ENCODE peak calls at places on chromosomes 16 and 17, in eight cellular contexts. A is stomach, B is ovary, H is transverse colon, Y is testis, U is adrenal gland, E is body of pancreas, G is Peyer's patch. R is an unnamed sample.

GRCh38 chr17:6775871-6776405 is at the start of gene FBXO39:
- DNase-seq in B (peak; percentile 19), A (no peak), H (no peak), U (no peak), G (no peak), E (no peak), Y (no peak), R (no peak)

GRCh38 chr17:63993368-63993990 is 4.7 kb upstream of the PRR29 start:
- DNase-seq in Y (no peak), H (no peak), B (no peak), U (peak; percentile 10), A (no peak), E (no peak), G (peak; percentile 43), R (no peak)

GRCh38 chr17:8630802-8631553 is 453 bp upstream of the MYH10 start:
- DNase-seq in Y (peak; percentile 99), E (peak; percentile 97), U (peak; percentile 99), H (peak; percentile 95), G (peak; percentile 91), A (peak; percentile 98), B (peak; percentile 99), R (peak; percentile 99)

GRCh38 chr16:35744716-35745115 is 2285.3 kb downstream of the TP53TG3F start:
- DNase-seq in U (no peak), E (no peak), G (no peak), A (no peak), B (no peak), Y (no peak), H (no peak), R (no peak)

GRCh38 chr17:7674934-7675333 is 12.4 kb downstream of the TP53 start:
- DNase-seq in E (no peak), B (no peak), H (no peak), U (no peak), Y (no peak), G (no peak), A (no peak), R (no peak)

GRCh38 chr16:745739-746138 is 4.9 kb upstream of the CIAO3 start:
- DNase-seq in A (peak; percentile 44), Y (no peak), E (no peak), H (no peak), G (no peak), B (no peak), U (no peak), R (peak; percentile 57)

GRCh38 chr17:323721-324139 is 28.9 kb downstream of the RPH3AL start:
- DNase-seq in A (no peak), G (no peak), H (no peak), Y (no peak), B (no peak), U (no peak), E (no peak), R (no peak)

GRCh38 chr16:57688487-57688986 is 6.1 kb upstream of the DRC7 start:
- DNase-seq in G (no peak), E (no peak), U (no peak), A (no peak), H (no peak), Y (no peak), B (no peak), R (no peak)

GRCh38 chr16:48366165-48367093 is 18.8 kb downstream of the SIAH1 start:
- DNase-seq in B (no peak), Y (no peak), E (peak; percentile 45), A (peak; percentile 53), G (no peak), H (peak; percentile 64), U (peak; percentile 53), R (no peak)

GRCh38 chr17:67554634-67555033 is 163.1 kb upstream of the NOL11 start:
- DNase-seq in B (no peak), G (no peak), H (no peak), E (no peak), Y (no peak), A (no peak), U (no peak), R (no peak)

GRCh38 chr16:75555213-75555706 is 792 bp downstream of the TMEM231 start:
- DNase-seq in E (peak; percentile 69), A (peak; percentile 67), H (peak; percentile 82), Y (peak; percentile 94), B (peak; percentile 52), U (peak; percentile 92), G (peak; percentile 72), R (peak; percentile 69)

GRCh38 chr17:64683791-64684190 is 21.7 kb upstream of the SMURF2 start:
- DNase-seq in Y (no peak), E (no peak), H (no peak), U (no peak), G (no peak), A (no peak), B (no peak), R (no peak)

GRCh38 chr17:2123467-2124251 is 68.8 kb downstream of the HIC1 start:
- DNase-seq in B (peak; percentile 24), H (peak; percentile 44), G (no peak), E (no peak), A (no peak), U (peak; percentile 56), Y (peak; percentile 31), R (peak; percentile 23)

GRCh38 chr17:39178516-39178915 is 12.6 kb upstream of the ARL5C start:
- DNase-seq in A (no peak), U (no peak), G (no peak), B (no peak), Y (no peak), E (no peak), H (peak; percentile 48), R (no peak)

GRCh38 chr16:5649762-5650445 is 552.3 kb upstream of the EEF2KMT start:
- DNase-seq in H (no peak), G (no peak), B (no peak), U (no peak), E (no peak), Y (no peak), A (no peak), R (peak; percentile 77)

GRCh38 chr17:43935926-43936261 is 6.4 kb downstream of the PPY start:
- DNase-seq in Y (no peak), H (no peak), G (no peak), U (no peak), E (no peak), A (no peak), B (no peak), R (no peak)

GRCh38 chr16:48956620-48957019 is 325.0 kb downstream of the CBLN1 start:
- DNase-seq in E (no peak), B (no peak), H (no peak), U (no peak), Y (no peak), A (no peak), G (no peak), R (no peak)

GRCh38 chr17:27381007-27381501 is 75.2 kb upstream of the KSR1 start:
- DNase-seq in U (peak; percentile 77), E (peak; percentile 62), G (peak; percentile 75), B (peak; percentile 31), Y (peak; percentile 90), A (peak; percentile 63), H (peak; percentile 72), R (peak; percentile 60)

GRCh38 chr16:88531346-88531745 is 38.9 kb upstream of the ZC3H18 start:
- DNase-seq in E (no peak), H (no peak), A (no peak), B (no peak), Y (no peak), U (no peak), G (no peak), R (no peak)

DNA sequence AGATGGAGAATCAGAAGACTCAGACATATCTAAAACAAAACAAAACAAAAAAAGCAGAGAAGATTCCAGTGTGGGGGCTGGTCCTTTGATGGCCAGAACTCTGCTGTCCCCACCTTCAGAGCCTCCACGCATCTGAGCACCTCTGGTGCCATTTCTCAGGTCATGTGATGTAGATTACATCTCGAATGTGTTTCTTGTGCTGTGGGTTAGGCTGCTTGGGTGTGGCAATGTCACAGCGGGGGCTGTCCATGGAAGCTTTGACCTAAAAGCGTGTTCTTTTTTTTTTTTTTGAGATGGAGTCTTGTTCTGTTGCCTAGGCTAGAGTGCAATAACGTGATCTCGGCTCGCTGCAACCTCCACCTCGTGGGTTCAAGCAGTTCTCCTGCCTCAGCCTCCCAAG is 51.2 kb downstream of the PLD6 start:
- DNase-seq in G (no peak), E (no peak), H (no peak), A (no peak), Y (no peak), B (no peak), U (no peak), R (no peak)
- H3K4me1 ChIP-seq in G (no peaks in the 10 kb centered on the region), E (no peaks in the 10 kb centered on the region), H (peaks cover 5% of the 10 kb centered on the region), A (peaks cover 19% of the 10 kb centered on the region), Y (peaks cover 9% of the 10 kb centered on the region), B (no peaks in the 10 kb centered on the region), U (peaks cover 14% of the 10 kb centered on the region), R (peaks cover 35% of the 10 kb centered on the region)

GRCh38 chr16:84836234-84836647 is 16.5 kb downstream of the CRISPLD2 start:
- DNase-seq in H (peak; percentile 73), Y (peak; percentile 82), G (no peak), U (peak; percentile 60), B (peak; percentile 97), A (peak; percentile 51), E (peak; percentile 38), R (peak; percentile 94)
- TF ChIP-seq POLR2A in H (no peak), Y (no peak), G (no peak), U (no peak), B (no peak), A (no peak), E (no peak), R (no peak)

DNA sequence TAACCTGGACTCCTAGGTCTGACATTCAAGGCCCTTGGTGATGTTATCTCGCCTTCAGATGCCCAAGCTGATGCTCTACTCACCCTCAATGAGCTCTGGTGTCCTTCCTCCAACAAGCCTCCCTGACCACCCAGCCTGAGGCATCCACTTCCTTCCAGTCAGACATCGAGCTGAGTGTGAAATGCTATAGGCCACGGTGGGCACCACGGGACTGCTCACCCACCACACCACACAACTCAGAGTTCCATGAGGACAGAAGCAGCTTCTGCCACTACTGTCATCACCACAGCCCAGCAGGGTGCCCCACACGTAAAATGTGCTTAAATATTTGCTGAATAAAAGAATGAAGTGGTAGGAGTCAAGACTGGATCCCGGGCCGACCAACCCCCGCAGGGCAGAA is 12.0 kb downstream of the CREBBP start:
- DNase-seq in E (no peak), G (no peak), H (no peak), A (no peak), Y (no peak), B (no peak), U (no peak), R (no peak)
- H3K4me1 ChIP-seq in E (peaks cover 77% of the 10 kb centered on the region), G (peaks cover 11% of the 10 kb centered on the region), H (peaks cover 51% of the 10 kb centered on the region), A (peaks cover 99% of the 10 kb centered on the region), Y (peaks cover 34% of the 10 kb centered on the region), B (peaks cover 38% of the 10 kb centered on the region), U (peaks cover 37% of the 10 kb centered on the region), R (peaks cover 56% of the 10 kb centered on the region)

DNA sequence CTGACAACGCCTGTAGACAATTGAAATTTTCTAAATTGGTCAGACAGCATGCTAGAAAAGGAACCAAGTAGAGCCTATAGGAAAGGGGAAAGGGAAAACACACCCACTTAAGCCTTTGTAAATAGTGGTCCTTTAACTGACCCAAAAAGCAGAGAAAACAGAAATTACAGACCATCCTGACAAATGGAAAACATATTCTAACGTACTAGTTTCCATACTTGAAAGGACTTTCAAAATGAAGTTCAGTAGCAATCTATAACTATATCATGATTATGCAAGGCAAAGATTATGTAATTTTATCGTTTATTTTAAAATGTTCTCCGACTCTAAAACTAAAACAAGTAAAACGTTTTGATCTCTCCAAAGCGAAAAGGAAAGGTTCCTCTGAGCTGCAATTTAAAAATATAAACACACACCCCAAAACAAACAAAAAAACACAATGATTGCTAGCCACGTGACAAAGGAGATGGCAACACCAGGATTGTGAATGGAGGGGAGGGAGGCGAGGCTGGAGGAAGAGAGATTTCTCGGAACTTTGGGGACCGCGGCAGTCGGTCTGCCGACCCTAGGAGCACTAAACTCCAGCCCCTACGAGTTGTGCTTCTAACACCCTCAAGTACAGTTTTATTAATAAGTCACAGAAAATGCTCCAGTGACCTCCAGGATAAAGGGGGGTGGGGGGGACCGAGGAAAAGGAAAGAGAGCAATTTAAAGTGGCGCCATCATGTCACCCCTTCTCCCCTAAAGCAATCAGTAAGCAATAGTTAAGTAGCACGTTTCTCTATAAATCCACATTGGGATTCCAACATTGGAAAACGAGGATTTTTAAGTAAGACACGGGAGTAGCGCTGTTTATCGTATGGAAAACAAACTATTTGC is 1.7 kb downstream of the KANSL1 start:
- DNase-seq in E (no peak), G (no peak), H (peak; percentile 38), Y (peak; percentile 52), U (no peak), B (no peak), A (no peak), R (peak; percentile 19)
- TF ChIP-seq POLR2A in E (peak; percentile 39), G (no peak), H (no peak), Y (no peak), U (peak; percentile 34), B (no peak), A (no peak), R (no peak)

R was measured in thyroid gland.